ENCODE peak calls at places on chromosomes 1 and 21, in four cellular contexts. P is K562, X is A549, Z is GM12878. J is an unnamed sample.

GRCh38 chr1:156717411-156717810 is 10.9 kb upstream of the METTL25B start:
- DNase-seq in P (no peak), X (no peak), Z (no peak), J (no peak)

GRCh38 chr1:242011879-242012674 is 13.2 kb upstream of the MAP1LC3C start:
- DNase-seq in P (no peak), X (no peak), Z (no peak), J (peak)

GRCh38 chr1:209815495-209815894 is 9.6 kb upstream of the IRF6 start:
- DNase-seq in P (no peak), X (no peak), Z (no peak), J (no peak)

GRCh38 chr21:36183144-36183795 is 26.6 kb downstream of the DOP1B start:
- DNase-seq in P (no peak), X (no peak), Z (no peak), J (peak)

GRCh38 chr1:246365708-246366107 is 141.4 kb downstream of the SMYD3 start:
- DNase-seq in P (no peak), X (no peak), Z (no peak), J (peak)

GRCh38 chr1:235513495-235514366 is 9.5 kb upstream of the B3GALNT2 start:
- DNase-seq in P (peak), X (peak), Z (no peak), J (peak)

GRCh38 chr21:33948096-33948950 is 32.7 kb upstream of the ATP5PO start:
- DNase-seq in P (peak), X (peak), Z (peak), J (peak)

GRCh38 chr1:30356839-30357238 is 366.5 kb downstream of the MATN1 start:
- DNase-seq in P (no peak), X (no peak), Z (no peak), J (no peak)

GRCh38 chr1:89637496-89637895 is 4.6 kb downstream of the LRRC8C start:
- DNase-seq in P (no peak), X (no peak), Z (no peak), J (no peak)

GRCh38 chr1:40014812-40015594 is 25.5 kb upstream of the CAP1 start:
- DNase-seq in P (no peak), X (peak), Z (no peak), J (no peak)

GRCh38 chr1:56645663-56646330 is 683 bp downstream of the PRKAA2 start:
- DNase-seq in P (no peak), X (peak), Z (no peak), J (no peak)

GRCh38 chr1:201791775-201792166 is 37.2 kb upstream of the IPO9 start:
- DNase-seq in P (no peak), X (no peak), Z (no peak), J (no peak)

GRCh38 chr1:119449964-119450363 is 35.0 kb downstream of the HSD3B2 start:
- DNase-seq in P (peak), X (no peak), Z (no peak), J (peak)

GRCh38 chr21:35227774-35228173 is 178.7 kb upstream of the RUNX1 start:
- DNase-seq in P (no peak), X (no peak), Z (no peak), J (no peak)

GRCh38 chr1:24986372-24986979 is 56.4 kb upstream of the RUNX3 start:
- DNase-seq in P (no peak), X (no peak), Z (no peak), J (no peak)

GRCh38 chr1:245045087-245045881 is 109.5 kb upstream of the KIF26B start:
- DNase-seq in P (no peak), X (peak), Z (no peak), J (peak)

GRCh38 chr1:168236836-168237611 is 11.2 kb downstream of the SFT2D2 start:
- DNase-seq in P (no peak), X (no peak), Z (no peak), J (no peak)

GRCh38 chr1:237219751-237220150 is 177.8 kb downstream of the RYR2 start:
- DNase-seq in P (no peak), X (no peak), Z (no peak), J (no peak)

GRCh38 chr1:175881571-175881970 is 138.2 kb upstream of the TNR start:
- DNase-seq in P (no peak), X (no peak), Z (no peak), J (no peak)

GRCh38 chr1:229870381-229870780 is 196.7 kb upstream of the GALNT2 start:
- DNase-seq in P (no peak), X (no peak), Z (no peak), J (no peak)

GRCh38 chr1:25735956-25736529 is 64.0 kb upstream of the SELENON start:
- DNase-seq in P (no peak), X (no peak), Z (no peak), J (no peak)

GRCh38 chr1:81551942-81552341 is 248.8 kb upstream of the ADGRL2 start:
- DNase-seq in P (no peak), X (no peak), Z (no peak), J (no peak)

GRCh38 chr1:223221686-223222085 is 78.6 kb upstream of the TLR5 start:
- DNase-seq in P (no peak), X (no peak), Z (no peak), J (no peak)

GRCh38 chr1:106063510-106063909 is 993.0 kb upstream of the PRMT6 start:
- DNase-seq in P (no peak), X (no peak), Z (no peak), J (no peak)

GRCh38 chr1:53957231-53957818 is 11.2 kb downstream of the LRRC42 start:
- DNase-seq in P (no peak), X (peak), Z (no peak), J (no peak)

GRCh38 chr1:25197982-25198681 is 34.2 kb downstream of the SYF2 start:
- DNase-seq in P (no peak), X (no peak), Z (no peak), J (peak)

GRCh38 chr1:180953791-180954721 is 41.4 kb downstream of the KIAA1614 start:
- DNase-seq in P (no peak), X (peak), Z (peak), J (no peak)

GRCh38 chr1:151994956-151995355 is 1.3 kb upstream of the S100A10 start:
- DNase-seq in P (no peak), X (peak), Z (no peak), J (no peak)

GRCh38 chr21:34091607-34092006 is 18.2 kb downstream of the MRPS6 start:
- DNase-seq in P (peak), X (no peak), Z (no peak), J (peak)

GRCh38 chr1:221868894-221869293 is 127.0 kb upstream of the DUSP10 start:
- DNase-seq in P (no peak), X (peak), Z (no peak), J (no peak)

GRCh38 chr1:33684346-33685122 is 179.3 kb upstream of the HMGB4 start:
- DNase-seq in P (no peak), X (no peak), Z (no peak), J (no peak)

GRCh38 chr1:64426691-64427090 is 43.2 kb upstream of the CACHD1 start:
- DNase-seq in P (no peak), X (no peak), Z (no peak), J (no peak)

GRCh38 chr1:179591592-179592580 is at the start of gene TDRD5:
- DNase-seq in P (peak), X (peak), Z (no peak), J (no peak)
- TF ChIP-seq CTCF in P (no peak), X (no peak), Z (no peak), J (no peak)

DNA sequence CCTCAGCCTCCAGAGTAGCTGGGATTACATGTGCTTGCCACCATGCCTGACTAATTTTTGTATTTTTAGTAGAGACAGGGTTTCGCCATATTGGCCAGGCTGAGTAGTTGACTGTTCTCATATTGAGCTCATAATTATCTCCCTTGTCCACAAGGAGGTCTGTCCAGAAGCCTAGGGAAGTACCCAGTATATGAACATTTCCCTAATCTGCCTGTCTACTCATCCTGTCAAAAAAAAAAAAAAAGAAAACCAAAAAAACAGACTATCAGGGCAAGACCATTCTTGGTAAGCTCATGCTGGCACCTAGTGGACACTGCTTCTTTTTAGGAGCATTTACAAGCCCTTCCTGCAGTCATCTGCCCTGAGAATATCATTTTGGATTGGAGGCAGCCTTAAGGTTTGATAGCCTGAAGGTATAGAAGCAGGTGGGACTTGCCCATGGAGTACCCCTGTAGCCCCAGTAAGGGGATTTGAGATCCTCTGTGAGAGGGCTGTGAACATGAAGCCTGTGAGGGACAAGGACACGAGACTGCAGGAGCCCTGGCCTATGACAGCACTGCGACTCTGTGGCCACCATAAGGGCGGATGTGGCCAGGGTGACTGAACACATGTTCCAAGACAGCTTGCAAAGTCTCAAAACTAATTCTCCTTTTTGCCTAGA is 10.8 kb upstream of the DUSP12 start:
- DNase-seq in P (peak), X (peak), Z (peak), J (peak)
- TF ChIP-seq POLR2A in P (no peak), X (no peak), Z (peak), J (no peak)

GRCh38 chr1:114032271-114033218 is 53.3 kb downstream of the OLFML3 start:
- DNase-seq in P (no peak), X (peak), Z (no peak), J (no peak)
- TF ChIP-seq MYC in P (no peak), X (no peak), Z (no peak), J (no peak)

GRCh38 chr1:18724801-18725200 is 94.2 kb downstream of the PAX7 start:
- DNase-seq in P (no peak), X (no peak), Z (no peak), J (no peak)

GRCh38 chr1:18725231-18725895 is 94.7 kb downstream of the PAX7 start:
- DNase-seq in P (no peak), X (no peak), Z (no peak), J (no peak)

GRCh38 chr1:18726388-18726787 is 95.7 kb downstream of the PAX7 start:
- DNase-seq in P (no peak), X (no peak), Z (no peak), J (no peak)

GRCh38 chr1:18730321-18730720 is 99.7 kb downstream of the PAX7 start:
- DNase-seq in P (no peak), X (no peak), Z (no peak), J (no peak)

DNA sequence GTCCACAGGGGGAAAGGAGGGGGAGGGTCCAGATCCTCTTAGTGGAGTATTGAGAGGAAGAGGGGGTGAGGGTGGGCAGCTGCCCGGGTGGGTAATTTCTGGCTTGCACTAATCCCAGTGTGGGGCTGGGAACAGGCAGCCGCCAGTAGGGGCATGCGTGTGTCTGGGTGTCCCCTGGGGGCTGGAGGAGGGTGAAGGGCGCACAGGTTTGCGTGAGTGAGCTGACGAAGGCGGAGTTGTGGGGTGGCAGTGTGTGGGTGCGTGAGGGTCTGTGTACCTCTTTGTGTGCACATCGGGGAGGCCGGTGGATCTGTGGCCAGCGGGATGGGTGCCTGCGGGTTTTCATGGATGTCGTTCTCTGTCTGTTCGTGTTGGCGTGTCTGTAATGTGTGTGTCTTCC is 97.3 kb downstream of the PAX7 start:
- DNase-seq in P (no peak), X (no peak), Z (no peak), J (no peak)
- TF ChIP-seq CTCF in P (no peak), X (no peak), Z (no peak), J (no peak)

DNA sequence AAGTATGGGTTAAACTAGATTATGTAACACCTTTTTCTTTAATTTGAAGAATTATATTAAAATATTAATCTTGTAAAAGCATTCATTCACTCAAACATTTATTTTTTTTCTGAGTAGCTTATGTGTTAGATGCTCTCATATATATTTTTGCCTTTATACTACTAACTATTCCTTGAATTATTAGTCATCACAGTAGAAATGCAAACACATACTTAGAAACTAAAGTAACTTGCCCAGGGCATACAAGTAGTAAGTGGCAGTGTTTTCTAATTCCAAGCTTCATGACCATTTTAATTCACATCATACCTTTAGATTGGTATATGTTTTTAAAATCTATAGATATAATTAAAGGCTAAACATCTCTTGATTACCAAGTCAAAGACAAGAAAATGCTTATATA is 1271.0 kb downstream of the BRINP3 start:
- DNase-seq in P (no peak), X (no peak), Z (no peak), J (no peak)
- TF ChIP-seq POLR2A in P (no peak), X (no peak), Z (no peak), J (no peak)

DNA sequence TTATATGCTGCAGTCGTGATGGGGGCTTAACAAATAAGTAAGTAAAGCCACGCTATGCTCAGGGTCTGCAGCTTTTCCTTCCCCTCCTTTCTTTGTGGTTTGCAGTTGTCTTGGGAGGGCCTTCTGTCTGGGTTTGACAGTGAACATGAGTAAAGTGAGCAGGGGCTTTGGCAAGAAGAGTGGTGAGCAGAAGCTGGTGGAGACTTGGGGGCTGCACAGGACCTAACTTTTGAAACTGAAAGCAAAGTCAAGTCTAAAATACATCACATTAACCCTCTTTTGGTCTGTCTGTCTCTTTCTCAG is 368.6 kb upstream of the VAMP3 start:
- DNase-seq in P (no peak), X (no peak), Z (no peak), J (no peak)
- TF ChIP-seq MYC in P (no peak), X (no peak), Z (no peak), J (no peak)